ENCODE peak calls at places on chromosomes 7 and 10, in nine cellular contexts. A is GM23248, L is HCT116, Z is OCI-LY7, S is neural progenitor cell, Q is PC-3, M is GM23338, J is SK-N-SH, E is MM.1S. B is an unnamed sample.

GRCh38 chr7:4681922-4682620 is at the start of gene FOXK1:
- DNase-seq in A (peak), L (no peak), Q (peak), E (peak), Z (peak), J (peak), S (peak), M (peak), B (peak)

GRCh38 chr7:73830872-73831655 is at the start of gene CLDN4:
- DNase-seq in S (peak), M (peak), A (no peak), E (no peak), J (no peak), Q (peak), L (peak), Z (no peak), B (peak)

GRCh38 chr10:20474064-20474463 is 423.0 kb downstream of the NEBL start:
- DNase-seq in Z (no peak), Q (no peak), J (no peak), M (no peak), A (no peak), L (no peak), E (peak), S (no peak), B (no peak)

GRCh38 chr10:123014772-123015171 is 6.0 kb downstream of the ACADSB start:
- DNase-seq in J (no peak), S (no peak), Z (no peak), Q (no peak), A (no peak), E (no peak), L (no peak), M (no peak), B (no peak)

GRCh38 chr10:13139150-13139549 is 22.2 kb upstream of the MCM10 start:
- DNase-seq in L (no peak), E (no peak), A (no peak), Z (no peak), J (no peak), M (peak), Q (no peak), S (no peak), B (no peak)

GRCh38 chr7:105587899-105588690 is 6.8 kb upstream of the EFCAB10 start:
- DNase-seq in L (no peak), J (peak), A (peak), Z (peak), E (no peak), Q (no peak), S (no peak), M (no peak), B (peak)

GRCh38 chr10:86371116-86371515 is 4.5 kb upstream of the GRID1 start:
- DNase-seq in E (no peak), Z (no peak), M (no peak), S (no peak), A (no peak), J (no peak), Q (no peak), L (no peak), B (no peak)

GRCh38 chr10:47344996-47345870 is 2.9 kb upstream of the RBP3 start:
- DNase-seq in A (no peak), J (no peak), M (no peak), Q (no peak), S (no peak), L (no peak), E (no peak), Z (no peak), B (no peak)

GRCh38 chr7:123871998-123872867 is 27.3 kb downstream of the HYAL4 start:
- DNase-seq in Z (peak), S (peak), Q (peak), L (peak), A (peak), J (peak), E (peak), M (peak), B (peak)

GRCh38 chr10:66555061-66555460 is 370.8 kb upstream of the LRRTM3 start:
- DNase-seq in M (no peak), S (no peak), E (no peak), L (no peak), A (no peak), Q (no peak), Z (no peak), J (no peak), B (no peak)

GRCh38 chr7:130179631-130180030 is 25.6 kb downstream of the TMEM209 start:
- DNase-seq in Q (no peak), E (no peak), L (no peak), M (no peak), J (no peak), Z (no peak), S (no peak), A (no peak), B (no peak)

GRCh38 chr7:105269397-105269796 is 119.3 kb downstream of the SRPK2 start:
- DNase-seq in Z (no peak), A (no peak), M (no peak), L (no peak), S (no peak), E (no peak), J (no peak), Q (no peak), B (no peak)

GRCh38 chr10:60148266-60148840 is 241.3 kb downstream of the ANK3 start:
- DNase-seq in Z (no peak), M (no peak), S (no peak), L (no peak), A (peak), Q (peak), J (no peak), E (no peak), B (peak)

GRCh38 chr7:78345293-78345692 is 546.7 kb downstream of the PHTF2 start:
- DNase-seq in Q (no peak), E (no peak), L (no peak), M (peak), A (no peak), S (peak), Z (no peak), J (peak), B (no peak)

GRCh38 chr10:68105820-68106219 is 3.5 kb upstream of the MYPN start:
- DNase-seq in J (no peak), L (no peak), Z (no peak), M (no peak), E (no peak), S (no peak), Q (peak), A (peak), B (no peak)

GRCh38 chr10:113300628-113301027 is 252.2 kb upstream of the HABP2 start:
- DNase-seq in J (no peak), Q (no peak), Z (peak), L (no peak), A (no peak), M (no peak), E (no peak), S (no peak), B (no peak)

GRCh38 chr10:4825868-4826787 is at the start of gene AKR1E2:
- DNase-seq in E (peak), M (peak), A (peak), Z (no peak), L (peak), S (peak), Q (no peak), J (peak), B (peak)

GRCh38 chr7:116647290-116647689 is 24.7 kb upstream of the MET start:
- DNase-seq in L (no peak), Z (no peak), J (no peak), E (no peak), Q (no peak), M (no peak), A (no peak), S (no peak), B (no peak)

GRCh38 chr7:127890726-127891125 is 140.5 kb downstream of the LRRC4 start:
- DNase-seq in L (no peak), Q (no peak), E (no peak), Z (no peak), M (no peak), A (no peak), S (no peak), J (no peak), B (no peak)

GRCh38 chr7:503046-503574 is 16.5 kb downstream of the PDGFA start:
- DNase-seq in L (no peak), Q (no peak), J (no peak), Z (no peak), E (no peak), M (no peak), S (no peak), A (no peak), B (no peak)

GRCh38 chr10:22308390-22308789 is 7.8 kb upstream of the COMMD3 start:
- DNase-seq in S (no peak), M (no peak), J (no peak), Q (peak), E (no peak), A (peak), L (no peak), Z (no peak), B (no peak)

GRCh38 chr10:36023939-36024338 is 381.8 kb upstream of the FZD8 start:
- DNase-seq in Q (peak), S (peak), Z (no peak), M (peak), J (no peak), E (no peak), A (peak), L (no peak), B (no peak)

GRCh38 chr7:50531401-50531906 is 33.8 kb downstream of the DDC start:
- DNase-seq in Z (no peak), J (peak), M (peak), L (peak), A (peak), E (no peak), S (peak), Q (peak), B (peak)

GRCh38 chr7:81367335-81367801 is 402.5 kb downstream of the HGF start:
- DNase-seq in E (no peak), L (no peak), J (no peak), Q (no peak), Z (no peak), A (peak), M (no peak), S (no peak), B (peak)

GRCh38 chr10:76113952-76114351 is 682.5 kb downstream of the LRMDA start:
- DNase-seq in A (no peak), E (no peak), M (no peak), Z (no peak), L (no peak), J (no peak), S (peak), Q (peak), B (no peak)

GRCh38 chr10:77571490-77571889 is 66.1 kb downstream of the KCNMA1 start:
- DNase-seq in Z (no peak), Q (no peak), A (no peak), L (no peak), J (no peak), E (no peak), S (no peak), M (no peak), B (no peak)

GRCh38 chr10:29120216-29120615 is 168.7 kb upstream of the LYZL1 start:
- DNase-seq in S (no peak), A (peak), M (no peak), E (no peak), Q (peak), Z (no peak), J (no peak), L (no peak), B (peak)

DNA sequence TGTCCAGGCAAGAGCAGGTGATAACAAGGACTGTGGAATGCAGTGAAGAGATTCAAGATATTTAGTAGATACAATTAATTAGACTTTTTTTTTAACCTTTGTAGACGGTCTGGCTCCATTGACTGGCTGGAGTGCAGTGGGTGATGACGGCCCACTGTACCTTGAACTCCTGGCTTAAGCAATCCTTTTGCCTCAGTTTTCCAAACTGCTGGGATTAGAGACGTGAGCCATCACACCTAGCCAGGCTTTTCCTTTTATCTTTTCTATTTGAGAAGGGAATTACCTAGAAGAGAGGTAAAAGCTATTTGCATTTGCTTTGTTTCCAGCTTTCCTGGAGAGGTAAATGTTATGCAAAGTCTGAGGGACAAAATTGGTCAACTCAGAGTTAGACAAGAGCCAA is 213.0 kb upstream of the MAGI2 start:
- DNase-seq in L (no peak), J (no peak), E (no peak), A (no peak), Z (no peak), S (no peak), Q (no peak), M (peak), B (no peak)
- TF ChIP-seq EZH2phosphoT487 in L (no peak), J (no peak), E (no peak), A (no peak), Z (no peak), S (no peak), Q (no peak), M (no peak), B (no peak)

GRCh38 chr10:89296227-89296648 is 5.6 kb upstream of the IFIT2 start:
- DNase-seq in M (no peak), L (no peak), A (peak), Z (peak), S (no peak), E (no peak), Q (no peak), J (no peak), B (no peak)
- TF ChIP-seq EZH2phosphoT487 in M (no peak), L (no peak), A (no peak), Z (no peak), S (no peak), E (no peak), Q (no peak), J (no peak), B (no peak)

DNA sequence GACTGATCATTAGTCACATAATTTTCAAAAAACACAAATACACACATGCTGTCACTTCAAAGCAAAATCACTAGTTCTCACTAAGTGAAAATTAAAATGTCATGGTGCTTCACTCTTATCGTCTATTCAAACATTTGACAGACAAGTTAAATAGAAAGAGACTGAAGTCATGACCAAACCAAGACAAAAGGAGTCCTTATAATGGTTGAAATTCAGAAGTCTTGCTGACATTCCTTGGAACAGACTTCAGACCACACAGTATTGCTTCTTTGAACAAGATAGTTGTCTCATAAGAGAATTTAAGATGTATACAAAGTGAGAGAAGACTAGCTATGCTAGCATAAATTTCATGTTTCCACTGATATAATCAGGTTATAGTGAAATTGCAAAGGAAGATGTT is 119.5 kb downstream of the SEMA3D start:
- DNase-seq in J (no peak), M (no peak), S (no peak), L (no peak), A (no peak), Z (no peak), Q (no peak), E (no peak), B (no peak)
- TF ChIP-seq EZH2phosphoT487 in J (no peak), M (no peak), S (no peak), L (no peak), A (no peak), Z (no peak), Q (no peak), E (no peak), B (no peak)

DNA sequence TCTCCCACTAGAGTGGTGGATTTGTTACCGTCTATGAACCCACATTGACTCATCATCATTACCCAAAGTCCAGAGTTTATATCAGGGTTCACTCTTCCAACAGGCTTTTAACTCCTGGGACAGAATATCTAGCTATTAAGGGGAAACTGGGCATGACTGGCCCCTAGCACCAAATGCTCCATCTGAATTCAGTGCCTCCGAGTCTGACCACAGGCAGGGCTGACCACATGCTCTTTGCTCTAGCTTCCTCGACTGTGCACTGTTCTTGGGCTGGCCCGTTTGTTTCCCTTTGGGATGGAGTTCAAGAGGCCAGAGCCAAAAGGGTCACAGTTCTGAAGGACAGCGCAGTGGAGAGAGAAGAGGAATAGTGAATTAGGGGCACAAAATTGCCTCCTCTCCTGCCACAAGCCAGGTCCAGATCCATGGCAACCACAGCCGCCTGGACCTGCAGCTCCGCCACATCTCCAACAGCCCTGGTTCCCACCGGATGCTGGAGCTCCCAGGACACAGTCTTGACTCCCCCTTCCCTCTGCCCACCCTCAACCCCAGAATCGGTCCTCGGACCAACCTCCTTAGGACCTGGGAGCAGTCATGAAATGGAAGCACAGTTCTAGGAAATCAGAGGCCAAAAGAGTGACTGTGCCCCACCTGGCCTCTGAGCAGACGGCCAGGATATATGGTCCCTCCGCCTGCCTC is 16.2 kb downstream of the CAMK2G start:
- DNase-seq in S (no peak), M (no peak), Z (no peak), E (no peak), Q (no peak), L (no peak), J (no peak), A (no peak), B (no peak)
- TF ChIP-seq EZH2phosphoT487 in S (no peak), M (no peak), Z (no peak), E (no peak), Q (no peak), L (no peak), J (no peak), A (no peak), B (no peak)

DNA sequence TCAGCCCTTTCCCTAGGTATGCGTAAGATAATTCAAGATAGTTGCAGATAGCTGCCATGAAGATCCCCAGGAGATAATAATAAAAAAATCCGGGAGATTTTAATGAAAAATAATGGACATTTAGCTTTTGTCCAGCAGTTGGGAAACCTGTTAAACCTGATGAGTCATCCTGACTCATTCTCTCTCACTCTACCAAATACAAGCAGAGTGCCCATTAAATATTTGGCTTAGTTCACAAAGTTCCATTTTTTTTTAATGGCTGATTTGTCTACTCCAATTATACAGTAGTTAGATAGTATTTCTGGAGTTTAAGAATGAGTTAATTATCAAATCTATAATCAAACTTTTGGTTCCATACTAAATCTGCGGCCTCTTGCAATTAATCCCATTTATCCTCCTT is 2.1 kb upstream of the SHTN1 start:
- DNase-seq in Z (no peak), J (peak), S (no peak), Q (peak), E (no peak), L (peak), M (no peak), A (peak), B (no peak)
- TF ChIP-seq EZH2phosphoT487 in Z (no peak), J (no peak), S (no peak), Q (no peak), E (no peak), L (no peak), M (no peak), A (no peak), B (no peak)